ENCODE peak calls at places on chromosomes 1 and 21, in nine cellular contexts. One of them, this sample, is unnamed.

GRCh38 chr1:203200059-203200553 is 13.6 kb upstream of the CHI3L1 start:
- DNase-seq in GM23338: no peak
- DNase-seq in thoracic aorta: no peak
- DNase-seq in brain microvascular endothelial cell: no peak
- DNase-seq in H9: no peak
- DNase-seq in HFFc6: no peak
- DNase-seq in fibroblast of the conjunctiva: peak
- DNase-seq in activated naive CD4-positive, alpha-beta T cell treated with anti-CD3 and anti-CD28 coated beads, Interleukin-2, amount 10 ng/mL, durations not matched to agents 7 days and 5 days: no peak
- DNase-seq in pons: peak
- DNase-seq in this sample: no peak

GRCh38 chr1:19345391-19345790 is 33.3 kb downstream of the SLC66A1 start:
- DNase-seq in GM23338: no peak
- DNase-seq in thoracic aorta: no peak
- DNase-seq in brain microvascular endothelial cell: no peak
- DNase-seq in H9: no peak
- DNase-seq in HFFc6: no peak
- DNase-seq in fibroblast of the conjunctiva: no peak
- DNase-seq in activated naive CD4-positive, alpha-beta T cell treated with anti-CD3 and anti-CD28 coated beads, Interleukin-2, amount 10 ng/mL, durations not matched to agents 7 days and 5 days: no peak
- DNase-seq in pons: no peak
- DNase-seq in this sample: no peak

GRCh38 chr21:34818663-34819158 is 149.9 kb downstream of the CLIC6 start:
- DNase-seq in GM23338: no peak
- DNase-seq in thoracic aorta: no peak
- DNase-seq in brain microvascular endothelial cell: no peak
- DNase-seq in H9: no peak
- DNase-seq in HFFc6: no peak
- DNase-seq in fibroblast of the conjunctiva: no peak
- DNase-seq in activated naive CD4-positive, alpha-beta T cell treated with anti-CD3 and anti-CD28 coated beads, Interleukin-2, amount 10 ng/mL, durations not matched to agents 7 days and 5 days: no peak
- DNase-seq in pons: no peak
- DNase-seq in this sample: no peak

GRCh38 chr1:44721521-44722361 is 9.2 kb downstream of the RNU5D-1 start:
- DNase-seq in GM23338: peak
- DNase-seq in thoracic aorta: no peak
- DNase-seq in brain microvascular endothelial cell: peak
- DNase-seq in H9: peak
- DNase-seq in HFFc6: peak
- DNase-seq in fibroblast of the conjunctiva: peak
- DNase-seq in activated naive CD4-positive, alpha-beta T cell treated with anti-CD3 and anti-CD28 coated beads, Interleukin-2, amount 10 ng/mL, durations not matched to agents 7 days and 5 days: peak
- DNase-seq in pons: peak
- DNase-seq in this sample: peak

GRCh38 chr1:24886241-24886640 is 43.8 kb downstream of the RUNX3 start:
- DNase-seq in GM23338: no peak
- DNase-seq in thoracic aorta: no peak
- DNase-seq in brain microvascular endothelial cell: no peak
- DNase-seq in H9: no peak
- DNase-seq in HFFc6: no peak
- DNase-seq in fibroblast of the conjunctiva: no peak
- DNase-seq in activated naive CD4-positive, alpha-beta T cell treated with anti-CD3 and anti-CD28 coated beads, Interleukin-2, amount 10 ng/mL, durations not matched to agents 7 days and 5 days: peak
- DNase-seq in pons: no peak
- DNase-seq in this sample: no peak

GRCh38 chr1:246418565-246419312 is 88.3 kb downstream of the SMYD3 start:
- DNase-seq in GM23338: no peak
- DNase-seq in thoracic aorta: no peak
- DNase-seq in brain microvascular endothelial cell: no peak
- DNase-seq in H9: no peak
- DNase-seq in HFFc6: no peak
- DNase-seq in fibroblast of the conjunctiva: no peak
- DNase-seq in activated naive CD4-positive, alpha-beta T cell treated with anti-CD3 and anti-CD28 coated beads, Interleukin-2, amount 10 ng/mL, durations not matched to agents 7 days and 5 days: no peak
- DNase-seq in pons: peak
- DNase-seq in this sample: no peak

GRCh38 chr1:116569776-116570357 is 959 bp downstream of the CD58 start:
- DNase-seq in GM23338: peak
- DNase-seq in thoracic aorta: no peak
- DNase-seq in brain microvascular endothelial cell: no peak
- DNase-seq in H9: no peak
- DNase-seq in HFFc6: no peak
- DNase-seq in fibroblast of the conjunctiva: no peak
- DNase-seq in activated naive CD4-positive, alpha-beta T cell treated with anti-CD3 and anti-CD28 coated beads, Interleukin-2, amount 10 ng/mL, durations not matched to agents 7 days and 5 days: peak
- DNase-seq in pons: no peak
- DNase-seq in this sample: no peak

GRCh38 chr1:1371354-1371740 is 3.7 kb downstream of the AURKAIP1 start:
- DNase-seq in GM23338: no peak
- DNase-seq in thoracic aorta: no peak
- DNase-seq in brain microvascular endothelial cell: no peak
- DNase-seq in H9: no peak
- DNase-seq in HFFc6: no peak
- DNase-seq in fibroblast of the conjunctiva: no peak
- DNase-seq in activated naive CD4-positive, alpha-beta T cell treated with anti-CD3 and anti-CD28 coated beads, Interleukin-2, amount 10 ng/mL, durations not matched to agents 7 days and 5 days: peak
- DNase-seq in pons: no peak
- DNase-seq in this sample: no peak

GRCh38 chr1:154407866-154408777 is 3.0 kb downstream of the IL6R start:
- DNase-seq in GM23338: no peak
- DNase-seq in thoracic aorta: no peak
- DNase-seq in brain microvascular endothelial cell: no peak
- DNase-seq in H9: no peak
- DNase-seq in HFFc6: no peak
- DNase-seq in fibroblast of the conjunctiva: no peak
- DNase-seq in activated naive CD4-positive, alpha-beta T cell treated with anti-CD3 and anti-CD28 coated beads, Interleukin-2, amount 10 ng/mL, durations not matched to agents 7 days and 5 days: no peak
- DNase-seq in pons: peak
- DNase-seq in this sample: no peak

GRCh38 chr1:39258146-39258924 is 53.8 kb downstream of the MACF1 start:
- DNase-seq in GM23338: peak
- DNase-seq in thoracic aorta: peak
- DNase-seq in brain microvascular endothelial cell: peak
- DNase-seq in H9: peak
- DNase-seq in HFFc6: peak
- DNase-seq in fibroblast of the conjunctiva: peak
- DNase-seq in activated naive CD4-positive, alpha-beta T cell treated with anti-CD3 and anti-CD28 coated beads, Interleukin-2, amount 10 ng/mL, durations not matched to agents 7 days and 5 days: peak
- DNase-seq in pons: peak
- DNase-seq in this sample: peak

GRCh38 chr1:39825432-39825941 is 36.8 kb upstream of the BMP8B start:
- DNase-seq in GM23338: no peak
- DNase-seq in thoracic aorta: no peak
- DNase-seq in brain microvascular endothelial cell: no peak
- DNase-seq in H9: no peak
- DNase-seq in HFFc6: no peak
- DNase-seq in fibroblast of the conjunctiva: no peak
- DNase-seq in activated naive CD4-positive, alpha-beta T cell treated with anti-CD3 and anti-CD28 coated beads, Interleukin-2, amount 10 ng/mL, durations not matched to agents 7 days and 5 days: no peak
- DNase-seq in pons: no peak
- DNase-seq in this sample: no peak

GRCh38 chr21:35585878-35586277 is 474.4 kb downstream of the SETD4 start:
- DNase-seq in GM23338: no peak
- DNase-seq in thoracic aorta: no peak
- DNase-seq in brain microvascular endothelial cell: no peak
- DNase-seq in H9: no peak
- DNase-seq in HFFc6: no peak
- DNase-seq in fibroblast of the conjunctiva: no peak
- DNase-seq in activated naive CD4-positive, alpha-beta T cell treated with anti-CD3 and anti-CD28 coated beads, Interleukin-2, amount 10 ng/mL, durations not matched to agents 7 days and 5 days: no peak
- DNase-seq in pons: no peak
- DNase-seq in this sample: no peak

GRCh38 chr1:9400425-9401079 is 107.9 kb downstream of the SPSB1 start:
- DNase-seq in GM23338: peak
- DNase-seq in thoracic aorta: no peak
- DNase-seq in brain microvascular endothelial cell: no peak
- DNase-seq in H9: no peak
- DNase-seq in HFFc6: peak
- DNase-seq in fibroblast of the conjunctiva: no peak
- DNase-seq in activated naive CD4-positive, alpha-beta T cell treated with anti-CD3 and anti-CD28 coated beads, Interleukin-2, amount 10 ng/mL, durations not matched to agents 7 days and 5 days: peak
- DNase-seq in pons: no peak
- DNase-seq in this sample: no peak

GRCh38 chr1:21801100-21801499 is 11.0 kb upstream of the LDLRAD2 start:
- DNase-seq in GM23338: no peak
- DNase-seq in thoracic aorta: no peak
- DNase-seq in brain microvascular endothelial cell: peak
- DNase-seq in H9: no peak
- DNase-seq in HFFc6: peak
- DNase-seq in fibroblast of the conjunctiva: no peak
- DNase-seq in activated naive CD4-positive, alpha-beta T cell treated with anti-CD3 and anti-CD28 coated beads, Interleukin-2, amount 10 ng/mL, durations not matched to agents 7 days and 5 days: no peak
- DNase-seq in pons: no peak
- DNase-seq in this sample: peak

GRCh38 chr1:94045465-94046056 is 75.4 kb downstream of the ABCA4 start:
- DNase-seq in GM23338: peak
- DNase-seq in thoracic aorta: peak
- DNase-seq in brain microvascular endothelial cell: peak
- DNase-seq in H9: peak
- DNase-seq in HFFc6: peak
- DNase-seq in fibroblast of the conjunctiva: peak
- DNase-seq in activated naive CD4-positive, alpha-beta T cell treated with anti-CD3 and anti-CD28 coated beads, Interleukin-2, amount 10 ng/mL, durations not matched to agents 7 days and 5 days: peak
- DNase-seq in pons: peak
- DNase-seq in this sample: peak